ENCODE peak calls at places on chromosome 6, in ten cellular contexts. G is CD8-positive, alpha-beta T cell; L is cardiac muscle cell; A is dorsolateral prefrontal cortex; H is right lobe of liver; Y is OCI-LY7; X is mammary epithelial cell; V is substantia nigra; O is effector memory CD4-positive, alpha-beta T cell; D is uterus. Z is an unnamed sample.

GRCh38 chr6:7585287-7585930 is 4.6 kb upstream of the SNRNP48 start:
- DNase-seq in G (no peak), L (no peak), A (no peak), H (no peak), Y (no peak), X (no peak), V (no peak), O (no peak), D (no peak), Z (no peak)

GRCh38 chr6:137361701-137362100 is 132.5 kb downstream of the OLIG3 start:
- DNase-seq in G (no peak), L (peak), A (no peak), H (no peak), Y (no peak), X (no peak), V (no peak), O (no peak), D (no peak), Z (no peak)

GRCh38 chr6:99995916-99996315 is 1.9 kb upstream of the MCHR2 start:
- DNase-seq in G (no peak), L (no peak), A (no peak), H (no peak), Y (no peak), X (no peak), V (no peak), O (no peak), D (no peak), Z (no peak)

GRCh38 chr6:101445527-101445926 is 52.0 kb downstream of the GRIK2 start:
- DNase-seq in G (no peak), L (no peak), A (no peak), H (no peak), Y (no peak), X (no peak), V (no peak), O (no peak), D (no peak), Z (no peak)

GRCh38 chr6:160393966-160394653 is 45.9 kb downstream of the SLC22A3 start:
- DNase-seq in G (no peak), L (peak), A (no peak), H (peak), Y (no peak), X (no peak), V (no peak), O (no peak), D (no peak), Z (no peak)

GRCh38 chr6:89734526-89734925 is 85.1 kb downstream of the MDN1 start:
- DNase-seq in G (no peak), L (no peak), A (no peak), H (no peak), Y (no peak), X (peak), V (no peak), O (no peak), D (no peak), Z (no peak)

GRCh38 chr6:72620866-72621242 is 1.0 kb upstream of the KCNQ5 start:
- DNase-seq in G (no peak), L (no peak), A (peak), H (no peak), Y (peak), X (no peak), V (no peak), O (no peak), D (no peak), Z (no peak)

GRCh38 chr6:352474-352873 is 39.1 kb upstream of the IRF4 start:
- DNase-seq in G (no peak), L (no peak), A (no peak), H (no peak), Y (no peak), X (no peak), V (no peak), O (no peak), D (no peak), Z (no peak)

GRCh38 chr6:48744948-48745347 is 634.0 kb upstream of the PTCHD4 start:
- DNase-seq in G (no peak), L (peak), A (no peak), H (no peak), Y (no peak), X (peak), V (no peak), O (no peak), D (no peak), Z (no peak)

GRCh38 chr6:15401769-15402250 is 155.9 kb downstream of the JARID2 start:
- DNase-seq in G (no peak), L (no peak), A (no peak), H (no peak), Y (no peak), X (no peak), V (no peak), O (no peak), D (no peak), Z (no peak)
- H3K27ac ChIP-seq in G (no peak), L (no peak), A (peak), H (no peak), Y (no peak), X (no peak), V (peak), O (no peak), D (no peak), Z (no peak)

GRCh38 chr6:52538921-52539354 is 37.9 kb downstream of the TRAM2 start:
- DNase-seq in G (no peak), L (peak), A (no peak), H (no peak), Y (no peak), X (no peak), V (no peak), O (no peak), D (no peak), Z (no peak)
- H3K27ac ChIP-seq in G (no peak), L (no peak), A (no peak), H (no peak), Y (peak), X (no peak), V (no peak), O (no peak), D (no peak), Z (no peak)

DNA sequence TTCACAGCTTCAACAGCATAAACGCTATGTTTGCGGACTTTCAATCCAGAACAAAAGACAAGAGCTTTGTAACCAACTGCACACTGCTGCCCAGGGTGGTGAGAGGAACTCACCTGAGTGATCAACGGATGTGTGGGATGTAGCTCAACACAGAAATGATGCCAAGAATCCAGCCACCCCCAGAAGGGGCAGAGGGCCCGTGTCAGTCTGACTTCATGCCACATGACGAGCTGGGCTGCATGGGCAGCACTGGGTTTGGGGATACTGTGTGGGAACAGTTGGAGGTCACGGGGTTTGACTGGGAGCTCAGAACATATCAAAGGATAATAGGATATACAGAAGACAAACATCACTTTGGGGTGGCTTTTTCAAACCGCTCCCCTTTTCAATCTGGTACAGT is 79.4 kb upstream of the TRAF3IP2 start:
- DNase-seq in G (no peak), L (no peak), A (no peak), H (no peak), Y (no peak), X (no peak), V (no peak), O (no peak), D (no peak), Z (no peak)
- H3K27ac ChIP-seq in G (no peak), L (no peak), A (peak), H (peak), Y (no peak), X (no peak), V (peak), O (no peak), D (peak), Z (no peak)

GRCh38 chr6:163323274-163323673 is 91.2 kb upstream of the QKI start:
- DNase-seq in G (no peak), L (no peak), A (no peak), H (no peak), Y (no peak), X (no peak), V (no peak), O (no peak), D (no peak), Z (no peak)

GRCh38 chr6:163324326-163324927 is 90.1 kb upstream of the QKI start:
- DNase-seq in G (no peak), L (no peak), A (no peak), H (no peak), Y (no peak), X (no peak), V (no peak), O (no peak), D (no peak), Z (no peak)

GRCh38 chr6:163323719-163324118 is 90.8 kb upstream of the QKI start:
- DNase-seq in G (no peak), L (no peak), A (no peak), H (no peak), Y (no peak), X (no peak), V (no peak), O (no peak), D (no peak), Z (no peak)

GRCh38 chr6:163327165-163327880 is 87.2 kb upstream of the QKI start:
- DNase-seq in G (no peak), L (no peak), A (no peak), H (no peak), Y (no peak), X (no peak), V (no peak), O (no peak), D (no peak), Z (no peak)

GRCh38 chr6:163324928-163325784 is 89.4 kb upstream of the QKI start:
- DNase-seq in G (no peak), L (peak), A (peak), H (peak), Y (no peak), X (no peak), V (peak), O (no peak), D (no peak), Z (no peak)
- H3K27ac ChIP-seq in G (no peak), L (no peak), A (peak), H (no peak), Y (no peak), X (no peak), V (peak), O (no peak), D (no peak), Z (no peak)

GRCh38 chr6:133978896-133979240 is 25.8 kb downstream of the TBPL1 start:
- DNase-seq in G (no peak), L (no peak), A (no peak), H (no peak), Y (no peak), X (no peak), V (no peak), O (no peak), D (no peak), Z (no peak)
- H3K27ac ChIP-seq in G (no peak), L (no peak), A (no peak), H (no peak), Y (no peak), X (no peak), V (no peak), O (no peak), D (peak), Z (no peak)

DNA sequence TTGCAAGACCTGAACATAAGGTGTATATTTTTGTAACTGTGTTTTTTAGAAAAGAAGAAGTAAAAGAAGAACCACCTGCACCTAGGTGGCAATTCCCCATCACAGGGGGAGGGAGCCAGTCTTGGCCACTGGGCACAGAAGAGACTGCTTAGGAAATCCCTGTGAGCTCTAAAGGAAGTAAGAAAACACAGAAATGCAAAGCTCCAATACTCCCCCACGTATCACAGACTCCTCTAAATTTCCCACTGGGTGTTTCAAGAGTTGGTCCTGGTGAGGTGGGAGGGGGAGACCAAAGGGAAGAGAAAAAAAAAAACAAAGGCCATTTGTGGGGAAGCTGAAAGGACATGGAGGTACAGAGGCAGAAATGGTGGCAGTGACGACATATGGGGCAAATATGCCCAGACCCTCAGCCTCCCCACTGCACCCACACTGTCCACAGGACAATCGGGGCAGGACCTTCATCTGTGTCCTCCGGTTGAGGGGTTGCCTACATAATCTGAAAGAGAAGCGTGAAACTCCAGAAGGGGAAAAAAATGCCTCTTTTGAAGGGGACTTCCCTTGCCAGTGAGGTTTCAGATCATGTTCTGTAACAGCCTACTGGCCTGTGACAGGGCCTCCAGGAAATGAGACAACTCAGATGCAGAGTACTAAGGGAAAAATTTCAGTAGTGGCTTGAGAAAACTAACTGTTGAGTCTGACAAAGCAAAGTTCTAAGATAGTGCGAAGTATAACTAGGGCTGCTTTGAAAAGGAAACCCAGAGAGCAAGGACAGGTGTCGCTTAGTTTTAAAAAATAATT is 226.2 kb upstream of the MARCKS start:
- DNase-seq in G (no peak), L (peak), A (no peak), H (no peak), Y (peak), X (peak), V (no peak), O (no peak), D (no peak), Z (no peak)
- H3K27ac ChIP-seq in G (no peak), L (peak), A (no peak), H (peak), Y (peak), X (peak), V (no peak), O (no peak), D (no peak), Z (no peak)